ENCODE peak calls at places on chromosomes 1 and 21, in five cellular contexts. K, A, N, T and H are unnamed samples.

GRCh38 chr1:205774277-205775014 is 836 bp downstream of the RAB29 start:
- DNase-seq in K (no peak), A (no peak), N (peak; percentile 19), T (peak; percentile 8), H (peak; percentile 17)

GRCh38 chr1:89699451-89699986 is 66.6 kb downstream of the LRRC8C start:
- DNase-seq in K (no peak), A (no peak), N (no peak), T (no peak), H (no peak)

GRCh38 chr21:45427331-45428271 is 22.6 kb downstream of the COL18A1 start:
- DNase-seq in K (peak; percentile 98), A (peak; percentile 85), N (no peak), T (peak; percentile 97), H (peak; percentile 99)

GRCh38 chr1:151106891-151107290 is 36.3 kb downstream of the GABPB2 start:
- DNase-seq in K (peak; percentile 68), A (no peak), N (no peak), T (peak; percentile 46), H (peak; percentile 54)

GRCh38 chr1:154847891-154848290 is 22.2 kb downstream of the KCNN3 start:
- DNase-seq in K (no peak), A (peak; percentile 30), N (no peak), T (no peak), H (peak; percentile 28)

GRCh38 chr1:15168479-15168878 is 14.9 kb downstream of the TMEM51 start:
- DNase-seq in K (peak; percentile 99), A (peak; percentile 83), N (no peak), T (peak; percentile 96), H (peak; percentile 70)

GRCh38 chr1:156892190-156893047 is 1.1 kb upstream of the PEAR1 start:
- DNase-seq in K (peak; percentile 85), A (peak; percentile 83), N (peak; percentile 83), T (peak; percentile 82), H (peak; percentile 89)

GRCh38 chr1:50975436-50975835 is 5.4 kb downstream of the CDKN2C start:
- DNase-seq in K (no peak), A (peak; percentile 21), N (no peak), T (no peak), H (no peak)

GRCh38 chr1:30840904-30841598 is 67.5 kb downstream of the SDC3 start:
- DNase-seq in K (peak; percentile 17), A (no peak), N (no peak), T (no peak), H (no peak)

GRCh38 chr1:184075040-184076029 is 23.8 kb downstream of the TSEN15 start:
- DNase-seq in K (peak; percentile 75), A (peak; percentile 69), N (no peak), T (peak; percentile 51), H (peak; percentile 74)

GRCh38 chr1:224632381-224632871 is 16.3 kb downstream of the CNIH3 start:
- DNase-seq in K (peak; percentile 94), A (peak; percentile 72), N (no peak), T (peak; percentile 99), H (peak; percentile 83)